ENCODE peak calls at places on chromosomes 13 and 19, in four cellular contexts. One of them, this sample, is unnamed.

GRCh38 chr13:25062479-25062878 is 33.5 kb upstream of the PABPC3 start:
- DNase-seq in lower leg skin: no peak
- DNase-seq in NB4: no peak
- DNase-seq in HCT116: no peak
- DNase-seq in this sample: no peak

GRCh38 chr19:41887711-41888382 is 4.9 kb downstream of the ARHGEF1 start:
- DNase-seq in lower leg skin: no peak
- DNase-seq in NB4: peak
- DNase-seq in HCT116: peak
- DNase-seq in this sample: no peak

GRCh38 chr13:33145667-33146066 is 129.4 kb downstream of the KL start:
- DNase-seq in lower leg skin: no peak
- DNase-seq in NB4: no peak
- DNase-seq in HCT116: no peak
- DNase-seq in this sample: no peak

GRCh38 chr13:47289578-47289977 is 392.7 kb upstream of the HTR2A start:
- DNase-seq in lower leg skin: no peak
- DNase-seq in NB4: no peak
- DNase-seq in HCT116: no peak
- DNase-seq in this sample: no peak

GRCh38 chr13:97000295-97000925 is 6.1 kb upstream of the OXGR1 start:
- DNase-seq in lower leg skin: no peak
- DNase-seq in NB4: no peak
- DNase-seq in HCT116: no peak
- DNase-seq in this sample: no peak

GRCh38 chr13:27907139-27907787 is 12.5 kb upstream of the PDX1 start:
- DNase-seq in lower leg skin: no peak
- DNase-seq in NB4: no peak
- DNase-seq in HCT116: no peak
- DNase-seq in this sample: no peak

GRCh38 chr19:7074705-7075282 is 5.3 kb downstream of the ZNF557 start:
- DNase-seq in lower leg skin: no peak
- DNase-seq in NB4: no peak
- DNase-seq in HCT116: no peak
- DNase-seq in this sample: no peak

GRCh38 chr19:50835103-50835784 is 1.9 kb upstream of the KLK15 start:
- DNase-seq in lower leg skin: no peak
- DNase-seq in NB4: no peak
- DNase-seq in HCT116: no peak
- DNase-seq in this sample: no peak

GRCh38 chr19:49387936-49388372 is at the start of gene KASH5:
- DNase-seq in lower leg skin: peak
- DNase-seq in NB4: no peak
- DNase-seq in HCT116: no peak
- DNase-seq in this sample: no peak

GRCh38 chr13:45196622-45197021 is 4.2 kb downstream of the KCTD4 start:
- DNase-seq in lower leg skin: no peak
- DNase-seq in NB4: no peak
- DNase-seq in HCT116: no peak
- DNase-seq in this sample: no peak

GRCh38 chr13:51364404-51365008 is 25.0 kb downstream of the SERPINE3 start:
- DNase-seq in lower leg skin: no peak
- DNase-seq in NB4: no peak
- DNase-seq in HCT116: no peak
- DNase-seq in this sample: no peak

GRCh38 chr19:51108805-51109146 is 567 bp upstream of the CTU1 start:
- DNase-seq in lower leg skin: no peak
- DNase-seq in NB4: no peak
- DNase-seq in HCT116: no peak
- DNase-seq in this sample: no peak

GRCh38 chr13:26052136-26052736 is 420 bp upstream of the SHISA2 start:
- DNase-seq in lower leg skin: no peak
- DNase-seq in NB4: no peak
- DNase-seq in HCT116: no peak
- DNase-seq in this sample: no peak

GRCh38 chr13:25752957-25753540 is 298.8 kb downstream of the SHISA2 start:
- DNase-seq in lower leg skin: peak
- DNase-seq in NB4: peak
- DNase-seq in HCT116: no peak
- DNase-seq in this sample: peak

GRCh38 chr19:29831041-29831548 is 19.3 kb downstream of the CCNE1 start:
- DNase-seq in lower leg skin: no peak
- DNase-seq in NB4: no peak
- DNase-seq in HCT116: peak
- DNase-seq in this sample: no peak

GRCh38 chr13:88000239-88000638 is 329.1 kb downstream of the SLITRK5 start:
- DNase-seq in lower leg skin: no peak
- DNase-seq in NB4: peak
- DNase-seq in HCT116: no peak
- DNase-seq in this sample: no peak

GRCh38 chr13:20073775-20074174 is 87.1 kb downstream of the GJA3 start:
- DNase-seq in lower leg skin: no peak
- DNase-seq in NB4: no peak
- DNase-seq in HCT116: no peak
- DNase-seq in this sample: no peak

GRCh38 chr13:36297600-36298338 is at the start of gene CCDC169:
- DNase-seq in lower leg skin: peak
- DNase-seq in NB4: peak
- DNase-seq in HCT116: no peak
- DNase-seq in this sample: peak

GRCh38 chr19:1221141-1221903 is 15.7 kb downstream of the STK11 start:
- DNase-seq in lower leg skin: no peak
- DNase-seq in NB4: no peak
- DNase-seq in HCT116: no peak
- DNase-seq in this sample: peak

GRCh38 chr13:110231348-110232047 is 75.5 kb downstream of the COL4A1 start:
- DNase-seq in lower leg skin: no peak
- DNase-seq in NB4: no peak
- DNase-seq in HCT116: no peak
- DNase-seq in this sample: no peak

GRCh38 chr13:102913924-102914628 is 68.2 kb downstream of the ERCC5 start:
- DNase-seq in lower leg skin: peak
- DNase-seq in NB4: no peak
- DNase-seq in HCT116: no peak
- DNase-seq in this sample: no peak

GRCh38 chr13:50244355-50244912 is 229.2 kb downstream of the KCNRG start:
- DNase-seq in lower leg skin: no peak
- DNase-seq in NB4: no peak
- DNase-seq in HCT116: no peak
- DNase-seq in this sample: no peak

GRCh38 chr19:54178581-54179261 is 5.8 kb upstream of the TMC4 start:
- DNase-seq in lower leg skin: no peak
- DNase-seq in NB4: no peak
- DNase-seq in HCT116: no peak
- DNase-seq in this sample: no peak

GRCh38 chr19:45323671-45324081 is 1.0 kb upstream of the CKM start:
- DNase-seq in lower leg skin: no peak
- DNase-seq in NB4: no peak
- DNase-seq in HCT116: no peak
- DNase-seq in this sample: no peak

GRCh38 chr19:14786421-14786851 is 8.1 kb upstream of the ADGRE2 start:
- DNase-seq in lower leg skin: no peak
- DNase-seq in NB4: peak
- DNase-seq in HCT116: no peak
- DNase-seq in this sample: peak

GRCh38 chr13:53848546-53848945 is 819.9 kb downstream of the OLFM4 start:
- DNase-seq in lower leg skin: no peak
- DNase-seq in NB4: no peak
- DNase-seq in HCT116: no peak
- DNase-seq in this sample: no peak

GRCh38 chr19:50357178-50358100 is 8.0 kb downstream of the NAPSA start:
- DNase-seq in lower leg skin: peak
- DNase-seq in NB4: peak
- DNase-seq in HCT116: no peak
- DNase-seq in this sample: peak

DNA sequence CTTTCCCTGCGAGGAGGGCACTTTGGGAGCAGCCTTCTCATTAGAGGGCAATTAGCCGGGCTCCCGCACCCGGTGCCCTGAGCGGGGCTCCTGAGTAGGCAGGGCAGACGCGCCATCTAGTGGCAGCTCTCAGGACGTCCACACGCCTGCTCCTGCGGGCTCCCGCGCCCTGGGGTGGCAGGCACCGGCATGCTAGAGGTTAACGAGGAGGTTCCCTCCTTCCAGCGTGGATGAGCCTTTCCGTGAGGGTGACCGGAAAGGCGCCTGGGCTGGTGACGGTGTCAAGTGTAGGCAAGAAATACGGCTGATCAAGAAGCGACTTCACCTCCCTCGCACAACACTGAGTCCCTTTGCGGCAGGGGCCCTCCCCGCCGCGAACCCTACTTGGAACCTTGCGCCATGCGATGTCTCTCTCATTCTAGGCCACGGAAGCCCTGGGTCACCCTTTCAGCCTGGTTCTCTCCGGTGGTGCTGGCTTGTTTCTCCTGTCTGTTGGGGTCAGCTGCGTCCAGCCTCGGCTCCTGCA is 67.7 kb downstream of the ALOX5AP start:
- DNase-seq in lower leg skin: peak
- DNase-seq in NB4: peak
- DNase-seq in HCT116: peak
- DNase-seq in this sample: peak
- TF ChIP-seq POLR2A in lower leg skin: no peak
- TF ChIP-seq POLR2A in NB4: no peak
- TF ChIP-seq POLR2A in HCT116: no peak
- TF ChIP-seq POLR2A in this sample: no peak

DNA sequence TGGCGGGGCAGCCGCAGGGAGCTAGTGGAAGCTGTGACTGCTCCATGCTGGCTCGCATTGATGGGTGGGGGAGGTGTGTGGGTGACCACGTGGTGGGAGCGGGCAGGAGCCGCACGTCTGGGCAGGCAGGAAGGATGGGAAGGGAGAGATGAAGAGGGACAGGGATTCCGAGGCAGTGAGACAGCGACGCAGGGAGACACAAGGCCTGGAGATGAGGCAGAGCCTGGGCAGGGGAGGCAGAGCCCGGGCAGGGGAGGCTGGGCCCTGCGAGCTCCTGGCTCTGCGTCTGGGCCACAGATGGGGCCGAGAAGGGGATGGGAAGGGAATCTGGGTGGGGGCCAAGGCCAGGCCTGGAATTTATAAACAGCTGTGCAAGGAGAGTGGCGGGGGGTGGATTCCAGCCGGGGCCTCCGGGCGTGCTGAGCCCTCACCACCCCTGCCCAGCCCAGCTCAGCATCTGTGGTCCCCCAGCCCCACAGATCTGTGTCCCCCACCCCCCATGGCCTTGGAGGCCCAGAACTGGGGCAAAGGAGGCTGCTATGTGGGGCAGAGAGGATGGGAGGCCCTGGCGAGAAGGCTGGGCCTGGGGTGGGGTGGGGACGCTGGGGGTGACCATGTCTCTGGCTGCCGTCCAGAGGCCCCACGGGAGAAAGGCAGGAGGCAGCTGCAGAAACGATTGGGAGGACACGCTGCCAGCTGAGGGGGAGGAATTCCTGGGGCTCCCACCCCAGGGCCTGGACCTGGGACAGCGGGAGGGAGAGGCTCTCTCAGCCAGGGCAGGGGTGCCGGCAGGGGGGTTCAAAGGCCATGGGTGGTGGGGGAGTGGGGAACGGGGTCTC is 6.0 kb downstream of the EHD2 start:
- DNase-seq in lower leg skin: peak
- DNase-seq in NB4: peak
- DNase-seq in HCT116: no peak
- DNase-seq in this sample: no peak
- TF ChIP-seq POLR2A in lower leg skin: no peak
- TF ChIP-seq POLR2A in NB4: no peak
- TF ChIP-seq POLR2A in HCT116: no peak
- TF ChIP-seq POLR2A in this sample: no peak

GRCh38 chr19:39833464-39834286 is at the start of gene DYRK1B:
- DNase-seq in lower leg skin: peak
- DNase-seq in NB4: peak
- DNase-seq in HCT116: no peak
- DNase-seq in this sample: peak
- TF ChIP-seq POLR2A in lower leg skin: no peak
- TF ChIP-seq POLR2A in NB4: no peak
- TF ChIP-seq POLR2A in HCT116: no peak
- TF ChIP-seq POLR2A in this sample: peak

GRCh38 chr19:35267818-35268545 is 780 bp upstream of the USF2 start:
- DNase-seq in lower leg skin: peak
- DNase-seq in NB4: peak
- DNase-seq in HCT116: peak
- DNase-seq in this sample: peak
- TF ChIP-seq POLR2A in lower leg skin: no peak
- TF ChIP-seq POLR2A in NB4: peak
- TF ChIP-seq POLR2A in HCT116: peak
- TF ChIP-seq POLR2A in this sample: peak